ENCODE peak calls at places on chromosomes 7 and 10, in four cellular contexts. Y is K562, S is GM12892, D is SK-N-SH. J is an unnamed sample.

GRCh38 chr7:85529831-85530230 is 343.0 kb upstream of the SEMA3D start:
- DNase-seq in Y (no peak), S (no peak), D (no peak), J (no peak)

GRCh38 chr7:17520941-17521340 is 222.5 kb downstream of the AHR start:
- DNase-seq in Y (no peak), S (no peak), D (no peak), J (no peak)

GRCh38 chr10:51020175-51020574 is 54.1 kb upstream of the PRKG1 start:
- DNase-seq in Y (no peak), S (no peak), D (no peak), J (no peak)

GRCh38 chr7:130151591-130152269 is 53.5 kb downstream of the TMEM209 start:
- DNase-seq in Y (no peak), S (no peak), D (no peak), J (no peak)

GRCh38 chr7:97844036-97844435 is 28.2 kb downstream of the ASNS start:
- DNase-seq in Y (no peak), S (no peak), D (peak; percentile 35), J (no peak)

GRCh38 chr10:25707541-25707940 is 226.5 kb upstream of the MYO3A start:
- DNase-seq in Y (no peak), S (no peak), D (no peak), J (no peak)

GRCh38 chr7:35035511-35035921 is 1.8 kb downstream of the DPY19L1 start:
- DNase-seq in Y (peak; percentile 72), S (no peak), D (no peak), J (no peak)

GRCh38 chr7:100157334-100158228 is 942 bp downstream of the TRAPPC14 start:
- DNase-seq in Y (peak; percentile 88), S (no peak), D (peak; percentile 70), J (no peak)

GRCh38 chr7:31648288-31648687 is 38.7 kb upstream of the PPP1R17 start:
- DNase-seq in Y (no peak), S (no peak), D (no peak), J (no peak)

GRCh38 chr7:131008840-131009651 is 275.0 kb upstream of the KLF14 start:
- DNase-seq in Y (no peak), S (no peak), D (no peak), J (no peak)

GRCh38 chr7:118575393-118575948 is 351.0 kb downstream of the ANKRD7 start:
- DNase-seq in Y (no peak), S (no peak), D (no peak), J (no peak)

GRCh38 chr10:129832582-129833249 is 131.4 kb downstream of the EBF3 start:
- DNase-seq in Y (no peak), S (no peak), D (no peak), J (no peak)

GRCh38 chr10:58919927-58920654 is 256.4 kb upstream of the PHYHIPL start:
- DNase-seq in Y (no peak), S (no peak), D (no peak), J (no peak)

GRCh38 chr7:156106107-156106426 is 293.8 kb upstream of the SHH start:
- DNase-seq in Y (no peak), S (no peak), D (no peak), J (no peak)

GRCh38 chr7:3028767-3029111 is 14.9 kb downstream of the CARD11 start:
- DNase-seq in Y (no peak), S (no peak), D (peak; percentile 79), J (no peak)

GRCh38 chr7:93115796-93116195 is 2.0 kb downstream of the SAMD9 start:
- DNase-seq in Y (peak; percentile 7), S (no peak), D (no peak), J (no peak)

GRCh38 chr10:117004627-117005453 is at the start of gene SHTN1:
- DNase-seq in Y (peak; percentile 85), S (peak; percentile 20), D (peak; percentile 82), J (peak; percentile 18)

GRCh38 chr10:127918570-127918969 is 11.7 kb downstream of the PTPRE start:
- DNase-seq in Y (no peak), S (no peak), D (peak; percentile 5), J (no peak)

GRCh38 chr7:104442461-104442860 is 114.1 kb downstream of the LHFPL3 start:
- DNase-seq in Y (no peak), S (no peak), D (no peak), J (no peak)

GRCh38 chr10:88032566-88032965 is 169.1 kb downstream of the PTEN start:
- DNase-seq in Y (no peak), S (no peak), D (no peak), J (no peak)

GRCh38 chr7:29278362-29279070 is 83.9 kb downstream of the CHN2 start:
- DNase-seq in Y (no peak), S (no peak), D (no peak), J (no peak)

GRCh38 chr7:143002106-143002505 is 24.8 kb downstream of the OR9A2 start:
- DNase-seq in Y (peak; percentile 56), S (no peak), D (peak; percentile 18), J (no peak)

GRCh38 chr7:143005632-143006260 is 21.2 kb downstream of the OR9A2 start:
- DNase-seq in Y (no peak), S (no peak), D (no peak), J (no peak)

GRCh38 chr7:143000648-143001047 is 26.3 kb downstream of the OR9A2 start:
- DNase-seq in Y (no peak), S (no peak), D (no peak), J (no peak)

GRCh38 chr7:143002856-143003255 is 24.1 kb downstream of the OR9A2 start:
- DNase-seq in Y (peak; percentile 11), S (no peak), D (no peak), J (no peak)

GRCh38 chr7:143003393-143004051 is 23.4 kb downstream of the OR9A2 start:
- DNase-seq in Y (peak; percentile 76), S (peak; percentile 19), D (peak; percentile 58), J (peak; percentile 16)
- TF ChIP-seq TAF1 in Y (no peak), S (no peak), D (no peak), J (no peak)

GRCh38 chr10:131961777-131962450 is 19.8 kb downstream of the BNIP3 start:
- DNase-seq in Y (peak; percentile 10), S (no peak), D (peak; percentile 73), J (no peak)
- TF ChIP-seq TAF1 in Y (no peak), S (no peak), D (no peak), J (no peak)

GRCh38 chr7:36273836-36274235 is 115.8 kb upstream of the ANLN start:
- DNase-seq in Y (no peak), S (no peak), D (no peak), J (no peak)
- TF ChIP-seq TAF1 in Y (no peak), S (no peak), D (no peak), J (no peak)

GRCh38 chr10:89534826-89535166 is 598 bp downstream of the SLC16A12 start:
- DNase-seq in Y (no peak), S (no peak), D (no peak), J (no peak)

GRCh38 chr10:89540550-89540949 is 5.2 kb upstream of the SLC16A12 start:
- DNase-seq in Y (no peak), S (no peak), D (no peak), J (no peak)

GRCh38 chr10:89536013-89536354 is 590 bp upstream of the SLC16A12 start:
- DNase-seq in Y (no peak), S (no peak), D (no peak), J (no peak)

GRCh38 chr10:89535185-89536012 is at the start of gene SLC16A12:
- DNase-seq in Y (no peak), S (no peak), D (peak; percentile 74), J (peak; percentile 32)

DNA sequence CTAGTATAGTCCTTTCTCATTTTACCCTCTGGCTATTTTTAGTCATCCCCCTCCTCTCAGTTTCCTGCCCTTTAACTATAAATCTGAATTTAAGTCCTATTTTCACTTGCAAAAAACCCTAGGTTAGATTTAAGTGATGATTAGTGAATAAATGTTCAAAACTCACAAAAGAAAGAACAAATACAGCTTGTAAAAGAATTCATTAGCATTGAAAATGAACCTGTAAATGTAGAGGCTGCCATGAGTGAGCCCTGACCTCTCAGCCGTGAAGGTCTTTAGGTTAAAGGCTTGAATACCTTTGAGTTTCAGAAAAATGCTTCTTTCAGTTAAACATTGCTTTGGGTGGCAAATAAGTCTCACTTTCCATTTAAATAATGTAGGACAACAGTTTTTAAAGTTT is 2.0 kb upstream of the SLC16A12 start:
- DNase-seq in Y (no peak), S (no peak), D (no peak), J (no peak)
- TF ChIP-seq TAF1 in Y (no peak), S (no peak), D (no peak), J (no peak)

J was measured in GM12891.